ENCODE peak calls at places on chromosomes 12 and 14, in five cellular contexts. O is sigmoid colon, N is lung, G is uterus, E is ovary. U is an unnamed sample.

GRCh38 chr12:78406776-78407335 is 457.7 kb upstream of the SYT1 start:
- DNase-seq in O (no peak), N (no peak), G (no peak), E (no peak), U (no peak)

GRCh38 chr12:25352078-25352918 is 101.6 kb upstream of the KRAS start:
- DNase-seq in O (no peak), N (no peak), G (no peak), E (no peak), U (no peak)

GRCh38 chr14:36941783-36942521 is 230.5 kb downstream of the SLC25A21 start:
- DNase-seq in O (peak; percentile 71), N (peak; percentile 66), G (peak; percentile 28), E (peak; percentile 66), U (peak; percentile 64)

GRCh38 chr12:53736602-53737493 is 9.6 kb upstream of the CALCOCO1 start:
- DNase-seq in O (no peak), N (no peak), G (no peak), E (no peak), U (no peak)

GRCh38 chr14:49768301-49769121 is 558 bp downstream of the KLHDC2 start:
- DNase-seq in O (peak; percentile 71), N (peak; percentile 62), G (peak; percentile 35), E (peak; percentile 66), U (no peak)

GRCh38 chr12:60345442-60345841 is 749.6 kb downstream of the SLC16A7 start:
- DNase-seq in O (no peak), N (no peak), G (no peak), E (no peak), U (no peak)

GRCh38 chr12:104177663-104178501 is 37.7 kb upstream of the TXNRD1 start:
- DNase-seq in O (peak; percentile 97), N (peak; percentile 58), G (peak; percentile 96), E (peak; percentile 76), U (no peak)

GRCh38 chr12:55727643-55728184 is 1.1 kb downstream of the CD63 start:
- DNase-seq in O (peak; percentile 89), N (peak; percentile 81), G (peak; percentile 81), E (peak; percentile 82), U (no peak)

GRCh38 chr12:57063991-57064725 is 14.2 kb upstream of the MYO1A start:
- DNase-seq in O (no peak), N (no peak), G (no peak), E (no peak), U (no peak)

GRCh38 chr14:43105305-43105704 is 1401.8 kb downstream of the FSCB start:
- DNase-seq in O (no peak), N (no peak), G (no peak), E (no peak), U (no peak)

GRCh38 chr12:44717612-44718011 is 158.5 kb downstream of the NELL2 start:
- DNase-seq in O (no peak), N (no peak), G (no peak), E (no peak), U (no peak)

GRCh38 chr12:25436206-25436912 is 116.7 kb downstream of the LMNTD1 start:
- DNase-seq in O (no peak), N (no peak), G (peak; percentile 31), E (peak; percentile 43), U (peak; percentile 82)

GRCh38 chr12:116542345-116542950 is 16.7 kb upstream of the MAP1LC3B2 start:
- DNase-seq in O (peak; percentile 61), N (no peak), G (no peak), E (no peak), U (no peak)

GRCh38 chr12:92132282-92132681 is 13.4 kb downstream of the BTG1 start:
- DNase-seq in O (no peak), N (no peak), G (no peak), E (no peak), U (no peak)

GRCh38 chr12:113098428-113099028 is 37.0 kb downstream of the RASAL1 start:
- DNase-seq in O (peak; percentile 86), N (peak; percentile 89), G (peak; percentile 39), E (peak; percentile 52), U (peak; percentile 83)

GRCh38 chr12:43980627-43981191 is 144.8 kb downstream of the TMEM117 start:
- DNase-seq in O (no peak), N (no peak), G (no peak), E (no peak), U (no peak)

GRCh38 chr12:18224745-18225144 is 36.6 kb upstream of the PIK3C2G start:
- DNase-seq in O (no peak), N (no peak), G (no peak), E (no peak), U (peak; percentile 4)

GRCh38 chr12:107564946-107565345 is 120.7 kb upstream of the PWP1 start:
- DNase-seq in O (no peak), N (no peak), G (no peak), E (no peak), U (no peak)

GRCh38 chr12:113747048-113747447 is 219.1 kb downstream of the RBM19 start:
- DNase-seq in O (no peak), N (no peak), G (no peak), E (no peak), U (no peak)

GRCh38 chr12:88325076-88325827 is 183.1 kb downstream of the TMTC3 start:
- DNase-seq in O (no peak), N (no peak), G (no peak), E (no peak), U (no peak)

GRCh38 chr14:105203057-105203494 is 22.0 kb upstream of the NUDT14 start:
- DNase-seq in O (peak; percentile 87), N (peak; percentile 77), G (peak; percentile 69), E (peak; percentile 86), U (peak; percentile 7)

GRCh38 chr14:89214221-89214965 is 202.6 kb downstream of the FOXN3 start:
- DNase-seq in O (no peak), N (peak; percentile 91), G (no peak), E (no peak), U (no peak)

GRCh38 chr14:94455928-94456327 is 3.3 kb upstream of the SERPINA11 start:
- DNase-seq in O (no peak), N (no peak), G (no peak), E (no peak), U (no peak)

GRCh38 chr12:56104815-56105476 is 587 bp downstream of the PA2G4 start:
- DNase-seq in O (no peak), N (no peak), G (no peak), E (no peak), U (no peak)

GRCh38 chr12:89622115-89622514 is 86.5 kb downstream of the ATP2B1 start:
- DNase-seq in O (no peak), N (no peak), G (no peak), E (no peak), U (no peak)

DNA sequence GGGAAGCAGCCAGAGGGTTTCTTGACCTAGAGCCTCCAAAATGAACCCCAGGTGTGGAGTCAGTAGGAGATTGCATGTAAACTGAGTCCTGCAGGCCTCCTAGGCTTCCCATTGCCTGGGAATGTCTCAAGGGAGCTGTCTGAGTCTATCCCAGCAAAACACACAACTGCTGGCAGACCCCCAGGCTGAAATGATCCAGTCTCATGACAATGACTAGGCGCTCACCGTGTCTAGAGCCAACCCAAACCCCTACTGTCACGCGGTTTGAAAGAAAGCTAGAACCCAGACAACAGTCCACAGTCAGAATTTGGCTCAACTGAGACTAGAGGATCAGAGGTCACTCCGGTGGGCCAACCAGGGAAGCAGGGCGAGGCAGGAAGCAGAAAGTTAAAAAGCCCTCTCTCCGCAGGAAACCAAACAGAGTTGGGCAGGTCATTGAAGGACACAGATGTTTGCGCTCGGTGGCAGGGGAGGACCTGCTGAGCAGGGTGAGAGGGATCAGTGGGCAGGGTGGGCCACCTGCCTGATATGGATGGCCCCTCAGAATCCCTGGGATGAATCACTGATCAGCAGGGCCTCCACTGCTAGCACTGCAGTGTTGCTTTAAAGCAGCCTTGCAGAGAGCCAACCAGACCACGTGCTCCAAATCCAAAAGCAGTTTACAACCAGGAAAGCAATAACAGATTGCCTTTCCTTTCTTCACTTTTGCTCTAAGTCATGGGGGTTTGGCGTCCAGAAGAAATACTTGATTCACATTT is 23.8 kb downstream of the ACTN1 start:
- DNase-seq in O (peak; percentile 94), N (no peak), G (peak; percentile 78), E (no peak), U (no peak)
- H3K4me1 ChIP-seq in O (peaks cover 98% of the 10 kb centered on the region), N (peaks cover 48% of the 10 kb centered on the region), G (peaks cover 58% of the 10 kb centered on the region), E (peaks cover 45% of the 10 kb centered on the region), U (peaks cover 69% of the 10 kb centered on the region)

GRCh38 chr14:54566152-54566409 is 847 bp upstream of the SAMD4A start:
- DNase-seq in O (no peak), N (no peak), G (no peak), E (no peak), U (no peak)

GRCh38 chr14:54564799-54565235 is 2.1 kb upstream of the SAMD4A start:
- DNase-seq in O (peak; percentile 69), N (no peak), G (peak; percentile 60), E (no peak), U (no peak)

GRCh38 chr14:54564071-54564798 is 2.7 kb upstream of the SAMD4A start:
- DNase-seq in O (no peak), N (no peak), G (no peak), E (no peak), U (no peak)

GRCh38 chr14:54566410-54567223 is at the start of gene SAMD4A:
- DNase-seq in O (peak; percentile 94), N (peak; percentile 73), G (peak; percentile 84), E (peak; percentile 74), U (no peak)

DNA sequence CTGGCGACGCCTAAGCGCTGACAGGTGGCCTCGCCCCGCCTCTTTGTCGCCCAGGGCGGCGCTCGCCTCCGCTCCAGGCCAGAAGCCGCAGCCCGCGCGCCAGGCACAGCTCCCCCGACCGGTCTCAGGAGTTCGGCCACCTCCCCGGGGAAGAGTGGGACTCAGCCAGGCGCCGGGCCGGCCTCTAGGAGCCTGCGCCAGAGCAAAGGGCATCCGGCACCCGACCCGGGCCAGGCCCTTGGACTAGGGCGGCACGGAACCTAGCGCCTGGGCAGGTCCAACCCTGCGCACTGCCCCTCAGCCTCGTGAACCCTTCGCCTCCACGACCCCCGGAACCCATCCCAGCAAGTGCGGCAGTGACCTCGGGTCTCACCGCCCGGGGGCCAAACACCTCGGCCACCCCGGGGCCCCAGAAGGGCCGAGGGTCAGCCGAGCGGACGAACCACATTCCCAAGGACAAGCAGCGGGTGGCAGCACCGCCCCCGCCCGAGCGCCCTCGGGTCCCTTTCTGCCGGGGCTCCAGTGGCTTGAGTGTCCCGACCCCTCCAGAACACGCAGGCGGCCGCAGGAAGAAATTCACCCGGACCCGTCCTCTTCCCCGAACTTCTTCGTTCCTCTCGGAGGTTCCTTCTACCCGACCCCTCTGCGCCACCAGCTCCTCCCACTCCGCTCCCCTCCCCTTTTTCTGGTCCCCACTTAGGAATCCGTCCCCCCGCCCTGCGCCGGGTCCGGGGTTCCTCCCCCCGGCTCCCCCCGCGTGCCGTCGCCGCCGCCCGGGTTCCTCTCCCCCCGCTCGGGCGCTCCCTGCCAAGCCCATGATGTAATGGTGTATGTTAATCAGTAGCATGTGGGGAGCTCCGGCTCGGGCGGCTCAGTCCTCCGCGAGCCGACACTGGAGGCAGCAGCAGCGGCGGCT is 1.4 kb upstream of the SAMD4A start:
- DNase-seq in O (peak; percentile 99), N (peak; percentile 93), G (peak; percentile 98), E (peak; percentile 93), U (no peak)
- TF ChIP-seq CTCF in O (peak; percentile 22), N (no peak), G (peak; percentile 13), E (peak; percentile 24), U (peak; percentile 45)

DNA sequence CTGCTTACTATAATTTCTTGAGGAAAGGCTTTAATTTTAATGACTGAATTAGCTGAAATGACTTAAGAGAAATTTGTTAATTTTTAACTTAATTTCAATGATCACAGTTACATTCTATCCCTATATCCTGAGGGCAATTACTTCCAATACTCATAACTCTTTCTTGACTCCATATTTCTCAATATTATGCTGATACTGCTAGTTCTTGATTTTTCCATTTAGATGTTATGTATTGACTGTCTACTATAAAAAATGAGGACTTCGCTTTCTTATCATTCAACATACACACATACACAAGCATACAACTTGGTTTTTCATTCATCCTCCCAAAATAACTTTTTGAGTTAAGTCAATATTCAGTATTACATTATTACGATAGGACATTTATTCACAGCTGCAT is 176.2 kb downstream of the PHLDA1 start:
- DNase-seq in O (no peak), N (no peak), G (no peak), E (no peak), U (no peak)
- H3K4me1 ChIP-seq in O (no peaks in the 10 kb centered on the region), N (no peaks in the 10 kb centered on the region), G (no peaks in the 10 kb centered on the region), E (peaks cover 2% of the 10 kb centered on the region), U (peaks cover 3% of the 10 kb centered on the region)

GRCh38 chr12:6367065-6367968 is 8.0 kb downstream of the SCNN1A start:
- DNase-seq in O (no peak), N (no peak), G (no peak), E (no peak), U (no peak)
- TF ChIP-seq CTCF in O (no peak), N (peak; percentile 23), G (no peak), E (no peak), U (no peak)